ENCODE peak calls at places on chromosomes 16 and 17, in four cellular contexts. One of them, this sample, is unnamed.

GRCh38 chr16:84774810-84775209 is 45.0 kb upstream of the CRISPLD2 start:
- DNase-seq in naive B cell: no peak
- DNase-seq in AG09319: peak; percentile 43
- DNase-seq in NCI-H1930: no peak
- DNase-seq in this sample: no peak

GRCh38 chr17:67818110-67819002 is 6.9 kb upstream of the BPTF start:
- DNase-seq in naive B cell: peak; percentile 88
- DNase-seq in AG09319: no peak
- DNase-seq in NCI-H1930: no peak
- DNase-seq in this sample: no peak

GRCh38 chr17:53792997-53793396 is 29.7 kb upstream of the KIF2B start:
- DNase-seq in AG09319: no peak
- DNase-seq in NCI-H1930: no peak
- DNase-seq in naive B cell: no peak
- DNase-seq in this sample: no peak

GRCh38 chr17:31136319-31136718 is 41.5 kb downstream of the NF1 start:
- DNase-seq in naive B cell: no peak
- DNase-seq in NCI-H1930: no peak
- DNase-seq in AG09319: no peak
- DNase-seq in this sample: no peak

GRCh38 chr17:5837055-5837491 is 233.1 kb upstream of the WSCD1 start:
- DNase-seq in naive B cell: no peak
- DNase-seq in AG09319: no peak
- DNase-seq in NCI-H1930: no peak
- DNase-seq in this sample: no peak

GRCh38 chr16:70664325-70665112 is 18.2 kb downstream of the IL34 start:
- DNase-seq in AG09319: no peak
- DNase-seq in naive B cell: no peak
- DNase-seq in NCI-H1930: no peak
- DNase-seq in this sample: no peak

GRCh38 chr16:69563605-69564580 is 1.9 kb upstream of the NFAT5 start:
- DNase-seq in NCI-H1930: no peak
- DNase-seq in AG09319: no peak
- DNase-seq in naive B cell: peak; percentile 70
- DNase-seq in this sample: peak; percentile 27

GRCh38 chr17:75721463-75722011 is 278 bp downstream of the ITGB4 start:
- DNase-seq in naive B cell: no peak
- DNase-seq in NCI-H1930: no peak
- DNase-seq in AG09319: no peak
- DNase-seq in this sample: no peak

This sample was measured in activated B cell treated with CpG ODN at 0.5 μM for 24 hours.